ENCODE peak calls at places on chromosomes 1 and 21, in five cellular contexts. F is IMR-90; C is hepatocyte; X is CD8-positive, alpha-beta memory T cell; D is H1. G is an unnamed sample. For H3K27me3 and H3K4me1, the result is how much of the 10 kb centered on the place peaks cover.

GRCh38 chr1:93964777-93965200 is 55.6 kb upstream of the GCLM start:
- DNase-seq in D (no peak), X (no peak), F (peak), C (peak), G (no peak)

GRCh38 chr1:160814856-160815255 is 18.9 kb downstream of the LY9 start:
- DNase-seq in X (no peak), F (no peak), D (no peak), C (no peak), G (no peak)

GRCh38 chr1:212528501-212528900 is 80.1 kb upstream of the ATF3 start:
- DNase-seq in D (no peak), X (no peak), C (no peak), F (no peak), G (no peak)

GRCh38 chr1:24351918-24352637 is 32.9 kb downstream of the GRHL3 start:
- DNase-seq in F (peak), C (peak), X (no peak), D (no peak), G (no peak)

GRCh38 chr1:244326757-244327156 is 125.0 kb downstream of the ADSS2 start:
- DNase-seq in X (no peak), F (no peak), D (no peak), C (no peak), G (no peak)

GRCh38 chr1:19483261-19483660 is 2.1 kb downstream of the CAPZB start:
- DNase-seq in D (no peak), X (no peak), F (no peak), C (no peak), G (no peak)

GRCh38 chr21:45316871-45317400 is 29.2 kb upstream of the POFUT2 start:
- DNase-seq in C (no peak), F (no peak), X (no peak), D (no peak), G (no peak)

GRCh38 chr1:50452700-50453099 is 29.5 kb upstream of the DMRTA2 start:
- DNase-seq in C (no peak), F (no peak), D (no peak), X (no peak), G (no peak)

GRCh38 chr1:20964540-20965484 is 177.7 kb upstream of the HP1BP3 start:
- DNase-seq in X (no peak), D (no peak), F (no peak), C (peak), G (no peak)

GRCh38 chr21:45093064-45093532 is 18.7 kb downstream of the ADARB1 start:
- DNase-seq in F (no peak), C (no peak), X (no peak), D (no peak), G (no peak)

GRCh38 chr1:57423135-57424131 is at the start of gene DAB1:
- DNase-seq in D (no peak), C (peak), F (peak), X (no peak), G (peak)

GRCh38 chr1:235993652-235994051 is 71.2 kb downstream of the NID1 start:
- DNase-seq in X (no peak), C (no peak), F (no peak), D (no peak), G (no peak)

GRCh38 chr1:147073062-147073432 is 99.2 kb downstream of the PRKAB2 start:
- DNase-seq in X (no peak), D (no peak), F (no peak), C (no peak), G (no peak)

GRCh38 chr1:165520646-165521045 is 23.2 kb upstream of the LRRC52 start:
- DNase-seq in F (no peak), C (no peak), D (no peak), X (no peak), G (no peak)

GRCh38 chr1:208108646-208109330 is 135.4 kb downstream of the PLXNA2 start:
- DNase-seq in X (no peak), D (no peak), C (no peak), F (no peak), G (no peak)

GRCh38 chr1:204821476-204821875 is 49.2 kb upstream of the NFASC start:
- DNase-seq in C (no peak), F (no peak), D (no peak), X (no peak), G (no peak)

GRCh38 chr1:55155522-55155921 is 59.6 kb downstream of the USP24 start:
- DNase-seq in F (no peak), D (no peak), C (no peak), X (no peak), G (no peak)

GRCh38 chr1:24047101-24047459 is 64.9 kb downstream of the MYOM3 start:
- DNase-seq in C (no peak), F (peak), X (no peak), D (no peak), G (no peak)

GRCh38 chr1:109762821-109763645 is 690 bp downstream of the EPS8L3 start:
- DNase-seq in X (no peak), F (peak), D (no peak), C (peak), G (peak)

GRCh38 chr1:20124451-20125057 is 5.2 kb upstream of the PLA2G2D start:
- DNase-seq in C (peak), X (no peak), F (peak), D (no peak), G (no peak)

GRCh38 chr1:6098303-6099215 is 52.9 kb downstream of the KCNAB2 start:
- DNase-seq in X (no peak), F (no peak), C (no peak), D (no peak), G (peak)

GRCh38 chr1:234602334-234603220 is 7.4 kb downstream of the IRF2BP2 start:
- DNase-seq in D (no peak), C (peak), X (no peak), F (peak), G (no peak)

GRCh38 chr1:47584249-47584648 is 146.4 kb downstream of the FOXD2 start:
- DNase-seq in D (no peak), F (no peak), C (no peak), X (no peak), G (no peak)

DNA sequence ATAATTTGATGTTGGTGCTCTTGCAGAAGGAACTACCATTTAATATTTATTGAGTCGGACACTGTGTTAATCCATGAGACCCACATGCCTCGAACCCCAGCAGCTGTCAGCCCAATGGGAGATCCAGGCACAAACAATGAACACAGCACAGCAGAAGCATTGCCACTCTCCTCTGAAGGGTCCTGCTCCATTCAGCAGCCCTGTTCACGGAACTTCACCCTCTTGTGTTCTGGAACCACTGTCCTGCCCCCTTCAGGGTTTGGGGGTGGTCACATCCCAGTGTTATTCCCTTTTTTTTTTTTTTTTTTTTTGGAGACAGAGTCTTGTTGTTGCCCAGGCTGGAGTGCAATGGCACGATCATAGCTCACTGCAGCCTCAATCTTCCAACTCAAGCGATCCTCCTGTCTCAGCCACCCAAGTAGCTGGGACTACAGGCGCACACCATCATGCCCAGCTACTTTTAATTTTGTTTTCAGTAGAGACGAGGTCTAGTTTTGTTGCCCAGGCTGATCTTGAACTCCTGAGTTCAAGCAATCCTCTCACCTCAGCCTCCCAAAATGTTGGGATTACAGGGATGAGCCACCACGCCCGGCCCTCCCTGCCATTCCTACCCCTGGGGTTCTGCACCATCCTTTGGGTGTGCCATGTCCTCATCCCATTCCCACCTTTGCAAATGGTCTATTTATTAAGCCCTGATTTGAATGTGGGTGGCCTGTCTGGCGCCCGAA is 70.2 kb downstream of the EVA1C start:
- DNase-seq in D (no peak), X (no peak), F (no peak), C (no peak), G (no peak)
- H3K27me3 ChIP-seq in D (under half), X (under half), F (under half), C (under half), G (under half)

GRCh38 chr1:229607370-229607769 is 18.6 kb downstream of the TAF5L start:
- DNase-seq in X (no peak), C (no peak), D (no peak), F (no peak), G (no peak)
- H3K4me1 ChIP-seq in X (under half), C (under half), D (under half), F (under half), G (under half)

DNA sequence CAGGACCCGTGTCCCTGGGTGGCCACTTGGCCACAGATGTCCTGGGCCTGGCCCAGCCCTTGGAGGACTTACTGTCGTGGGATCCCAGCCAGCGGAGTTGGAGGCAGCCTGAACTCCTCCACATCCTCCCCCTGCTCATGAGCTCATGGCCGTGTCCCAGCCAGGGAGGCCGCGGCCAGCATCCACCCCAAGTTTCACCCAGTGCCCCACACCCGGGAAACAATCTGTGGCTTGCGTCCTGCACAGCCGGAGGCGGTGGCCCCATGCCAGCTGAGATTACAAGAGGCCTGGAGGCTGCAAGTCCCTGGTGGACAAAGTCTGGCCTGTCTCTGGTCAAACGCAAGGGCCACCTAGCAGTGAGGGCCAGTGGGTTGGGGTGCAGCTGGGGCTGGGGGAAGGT is 27.5 kb upstream of the TMEM52 start:
- DNase-seq in X (no peak), C (no peak), D (no peak), F (peak), G (peak)
- H3K27me3 ChIP-seq in X (under half), C (under half), D (under half), F (under half), G (under half)

GRCh38 chr1:68220420-68220819 is 11.9 kb downstream of the WLS start:
- DNase-seq in C (no peak), D (no peak), X (no peak), F (no peak), G (no peak)

GRCh38 chr1:68223714-68224113 is 8.6 kb downstream of the WLS start:
- DNase-seq in D (no peak), X (no peak), F (no peak), C (no peak), G (no peak)

GRCh38 chr1:68218485-68218884 is 13.8 kb downstream of the WLS start:
- DNase-seq in D (no peak), X (no peak), F (no peak), C (no peak), G (no peak)

GRCh38 chr1:68221001-68221970 is 11.0 kb downstream of the WLS start:
- DNase-seq in F (no peak), C (no peak), X (no peak), D (no peak), G (no peak)

DNA sequence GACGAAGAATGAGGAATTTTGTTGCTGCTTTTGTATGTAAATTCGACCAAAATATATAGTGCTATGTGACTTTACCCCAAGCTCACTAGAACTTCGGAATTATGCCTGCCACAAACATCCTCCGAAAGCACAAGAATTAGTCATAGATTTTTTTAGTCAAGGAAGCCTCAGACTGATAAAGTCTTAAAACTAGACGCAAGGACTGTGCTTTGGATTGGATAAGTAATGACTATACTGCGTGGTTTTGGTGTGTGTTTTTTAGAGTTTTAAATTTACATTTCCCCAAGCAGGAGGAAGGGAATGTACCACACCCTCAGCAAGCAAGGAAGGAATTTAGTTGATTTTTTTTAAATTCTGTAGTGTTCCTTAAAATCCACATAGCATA is 10.4 kb downstream of the WLS start:
- DNase-seq in C (no peak), X (no peak), D (no peak), F (peak), G (no peak)
- H3K4me1 ChIP-seq in C (under half), X (under half), D (under half), F (under half), G (under half)

DNA sequence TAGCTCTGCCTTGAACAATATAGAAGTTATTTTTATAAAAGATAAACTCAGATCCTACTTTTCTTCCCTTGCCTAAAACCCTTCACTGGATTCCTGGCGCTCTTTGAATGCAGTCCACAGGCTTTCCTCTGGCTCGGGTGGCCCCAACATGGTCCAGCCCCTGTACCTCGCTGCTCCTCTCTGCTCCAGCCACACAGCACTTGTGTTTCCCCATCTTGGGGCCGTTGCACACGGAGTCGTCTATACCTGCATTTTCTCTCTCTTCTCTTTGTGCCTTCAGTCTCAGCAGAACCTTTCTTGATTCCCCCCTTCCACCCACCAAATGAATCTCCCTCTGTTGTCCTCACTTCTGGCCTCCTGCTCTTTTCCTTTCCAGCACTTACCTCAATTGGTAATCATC is 266.6 kb downstream of the PTPRU start:
- DNase-seq in X (no peak), F (no peak), C (no peak), D (no peak), G (peak)
- H3K27me3 ChIP-seq in X (under half), F (under half), C (under half), D (under half), G (under half)

GRCh38 chr1:150981805-150982712 is at the start of gene ANXA9:
- DNase-seq in X (no peak), D (no peak), F (no peak), C (peak), G (peak)
- H3K4me1 ChIP-seq in X (under half), D (under half), F (under half), C (under half), G (under half)

GRCh38 chr1:231182317-231182716 is 20.5 kb downstream of the TRIM67 start:
- DNase-seq in C (no peak), D (no peak), X (no peak), F (no peak), G (no peak)
- H3K27me3 ChIP-seq in C (under half), D (under half), X (under half), F (under half), G (under half)

DNA sequence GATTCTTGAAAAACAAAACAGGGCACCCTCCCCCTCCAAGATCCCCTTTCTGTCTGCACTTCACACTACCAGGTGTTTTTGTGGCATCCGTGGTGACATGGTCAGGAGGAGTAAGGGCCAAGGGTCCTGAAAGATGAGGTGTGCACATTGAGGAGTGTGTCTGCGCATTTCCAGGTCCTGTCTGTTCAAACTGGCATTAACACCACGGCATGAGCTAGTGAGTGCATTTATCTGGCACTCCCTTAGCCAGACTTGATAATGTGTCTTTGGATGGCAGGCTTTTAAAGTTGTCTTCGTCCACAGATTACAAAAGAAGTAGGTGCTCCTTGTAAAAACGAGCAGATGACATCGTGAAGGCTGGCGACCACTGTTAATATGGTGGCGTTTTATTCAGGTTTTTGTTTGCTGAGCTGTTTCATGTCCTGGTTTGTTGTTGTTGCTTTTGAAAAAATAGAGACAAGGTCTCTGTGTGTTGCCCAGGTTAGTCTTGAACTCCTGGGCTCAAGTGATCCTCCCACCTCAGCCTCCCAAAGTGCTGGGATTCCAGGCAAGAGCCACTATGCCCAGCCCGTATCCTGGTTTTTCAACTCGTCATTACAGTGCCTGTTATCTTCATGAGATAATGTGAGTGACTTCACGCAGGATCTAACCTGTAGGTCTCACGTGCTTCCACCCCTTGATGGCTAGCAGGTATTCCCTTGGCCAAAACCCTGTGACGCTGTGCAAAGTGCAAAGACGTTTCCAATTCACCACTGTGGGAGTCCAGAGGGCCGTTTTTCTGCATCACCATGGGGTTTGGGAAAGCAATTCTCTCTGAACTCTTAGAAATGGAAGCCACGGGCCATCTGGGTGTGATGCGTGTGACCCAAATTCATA is 4.2 kb downstream of the TMEM51 start:
- DNase-seq in D (no peak), C (no peak), X (no peak), F (no peak), G (no peak)
- H3K4me1 ChIP-seq in D (under half), C (half or more), X (under half), F (under half), G (under half)

GRCh38 chr1:30299393-30299792 is 424.0 kb downstream of the MATN1 start:
- DNase-seq in C (no peak), X (no peak), D (no peak), F (no peak), G (no peak)

GRCh38 chr1:30295674-30296073 is 427.7 kb downstream of the MATN1 start:
- DNase-seq in X (no peak), D (no peak), C (no peak), F (no peak), G (no peak)

DNA sequence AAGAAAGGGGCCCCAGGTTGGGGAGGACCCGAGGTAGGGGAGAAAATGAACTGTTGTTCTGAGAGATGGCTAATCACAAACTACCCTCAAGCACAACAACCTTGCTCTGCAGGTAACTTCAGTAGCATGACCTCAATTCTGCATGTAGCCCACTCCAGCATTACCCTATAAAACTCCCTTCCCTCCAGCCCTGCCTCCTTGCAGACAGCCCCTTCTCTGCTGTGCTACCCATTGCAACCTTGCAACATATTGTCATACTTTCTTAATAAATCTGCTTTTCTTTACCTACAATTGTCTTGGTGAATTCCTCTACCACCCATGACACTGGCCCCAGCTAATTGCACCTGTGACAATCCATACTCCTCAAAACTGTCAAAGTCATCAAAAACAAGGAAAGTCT is 428.9 kb downstream of the MATN1 start:
- DNase-seq in F (no peak), D (no peak), X (no peak), C (no peak), G (no peak)
- H3K27me3 ChIP-seq in F (under half), D (under half), X (under half), C (under half), G (under half)

G was measured in testis.